ENCODE peak calls at places on chromosomes 1 and 21, in seven cellular contexts. P, Q, I, K, D, N and J are unnamed samples.

GRCh38 chr1:38786040-38786436 is 73.5 kb downstream of the RRAGC start:
- DNase-seq in P (no peak), Q (no peak), I (no peak), K (no peak), D (no peak), N (no peak), J (no peak)

GRCh38 chr1:201264554-201264953 is 18.8 kb upstream of the PKP1 start:
- DNase-seq in P (no peak), Q (no peak), I (peak), K (no peak), D (no peak), N (no peak), J (no peak)

GRCh38 chr21:45768011-45768740 is 124.7 kb downstream of the PCBP3 start:
- DNase-seq in P (peak), Q (no peak), I (no peak), K (no peak), D (peak), N (no peak), J (peak)

GRCh38 chr1:248243204-248243603 is 12.0 kb downstream of the OR2M4 start:
- DNase-seq in P (no peak), Q (peak), I (no peak), K (no peak), D (no peak), N (peak), J (peak)

GRCh38 chr1:210899676-210900075 is 234.3 kb downstream of the KCNH1 start:
- DNase-seq in P (no peak), Q (no peak), I (no peak), K (no peak), D (no peak), N (no peak), J (no peak)

GRCh38 chr1:184392779-184393522 is 6.1 kb downstream of the C1orf21 start:
- DNase-seq in P (no peak), Q (no peak), I (no peak), K (no peak), D (no peak), N (no peak), J (no peak)

GRCh38 chr1:241579434-241579833 is 47.3 kb downstream of the KMO start:
- DNase-seq in P (no peak), Q (no peak), I (no peak), K (no peak), D (no peak), N (no peak), J (no peak)

GRCh38 chr1:93716974-93717373 is 35.3 kb upstream of the BCAR3 start:
- DNase-seq in P (no peak), Q (no peak), I (no peak), K (no peak), D (no peak), N (peak), J (no peak)

GRCh38 chr1:71351438-71351837 is 270.6 kb upstream of the ZRANB2 start:
- DNase-seq in P (peak), Q (no peak), I (no peak), K (no peak), D (no peak), N (no peak), J (peak)

GRCh38 chr1:26290416-26291261 is 10.8 kb downstream of the SH3BGRL3 start:
- DNase-seq in P (no peak), Q (peak), I (no peak), K (no peak), D (no peak), N (no peak), J (no peak)

GRCh38 chr1:64031191-64031590 is 172.2 kb upstream of the UBE2U start:
- DNase-seq in P (no peak), Q (no peak), I (no peak), K (no peak), D (no peak), N (no peak), J (no peak)

GRCh38 chr1:63779872-63780271 is 6.1 kb downstream of the ROR1 start:
- DNase-seq in P (no peak), Q (no peak), I (no peak), K (no peak), D (no peak), N (no peak), J (no peak)

GRCh38 chr1:23477359-23478144 is 6.4 kb downstream of the ASAP3 start:
- DNase-seq in P (no peak), Q (no peak), I (peak), K (no peak), D (no peak), N (no peak), J (no peak)

GRCh38 chr21:26550357-26550756 is 22.7 kb downstream of the CYYR1 start:
- DNase-seq in P (no peak), Q (no peak), I (no peak), K (no peak), D (no peak), N (no peak), J (peak)

GRCh38 chr1:211735208-211736170 is 60.1 kb upstream of the NEK2 start:
- DNase-seq in P (peak), Q (no peak), I (peak), K (peak), D (no peak), N (peak), J (peak)

GRCh38 chr1:117659565-117660264 is 53.9 kb downstream of the TENT5C start:
- DNase-seq in P (no peak), Q (no peak), I (no peak), K (no peak), D (peak), N (no peak), J (no peak)

GRCh38 chr1:1204998-1205768 is 1.2 kb downstream of the TNFRSF18 start:
- DNase-seq in P (no peak), Q (no peak), I (no peak), K (no peak), D (peak), N (no peak), J (no peak)

GRCh38 chr1:178690496-178690895 is 34.5 kb upstream of the RALGPS2 start:
- DNase-seq in P (no peak), Q (no peak), I (no peak), K (no peak), D (no peak), N (no peak), J (no peak)

GRCh38 chr1:211548321-211549091 is 30.5 kb downstream of the SLC30A1 start:
- DNase-seq in P (no peak), Q (no peak), I (no peak), K (no peak), D (no peak), N (no peak), J (no peak)

GRCh38 chr1:191963286-191963685 is 195.0 kb upstream of the RGS18 start:
- DNase-seq in P (no peak), Q (no peak), I (no peak), K (no peak), D (no peak), N (no peak), J (no peak)

GRCh38 chr1:93608188-93609109 is 73.2 kb downstream of the BCAR3 start:
- DNase-seq in P (no peak), Q (no peak), I (no peak), K (no peak), D (no peak), N (no peak), J (no peak)

GRCh38 chr1:230090194-230090711 is 23.2 kb downstream of the GALNT2 start:
- DNase-seq in P (no peak), Q (no peak), I (no peak), K (no peak), D (no peak), N (peak), J (peak)

GRCh38 chr1:228420968-228421826 is 4.5 kb upstream of the TRIM17 start:
- DNase-seq in P (no peak), Q (no peak), I (no peak), K (no peak), D (no peak), N (no peak), J (no peak)

GRCh38 chr1:119338004-119338403 is 30.6 kb upstream of the HAO2 start:
- DNase-seq in P (no peak), Q (no peak), I (no peak), K (no peak), D (no peak), N (no peak), J (no peak)

GRCh38 chr1:43199093-43199726 is 27.1 kb downstream of the CFAP57 start:
- DNase-seq in P (no peak), Q (no peak), I (no peak), K (no peak), D (no peak), N (no peak), J (no peak)

GRCh38 chr1:29322147-29322694 is 85.9 kb downstream of the PTPRU start:
- DNase-seq in P (no peak), Q (no peak), I (no peak), K (no peak), D (no peak), N (no peak), J (no peak)
- H3K4me3 ChIP-seq in P (no peak), Q (no peak), I (no peak), K (no peak), D (no peak), N (no peak), J (no peak)

GRCh38 chr1:221887091-221887746 is 145.3 kb upstream of the DUSP10 start:
- DNase-seq in P (no peak), Q (no peak), I (peak), K (no peak), D (no peak), N (peak), J (peak)
- H3K4me3 ChIP-seq in P (no peak), Q (no peak), I (no peak), K (no peak), D (no peak), N (no peak), J (no peak)

GRCh38 chr1:85585845-85586244 is 5.3 kb downstream of the CCN1 start:
- DNase-seq in P (peak), Q (no peak), I (peak), K (no peak), D (no peak), N (no peak), J (peak)
- H3K4me3 ChIP-seq in P (no peak), Q (no peak), I (no peak), K (no peak), D (no peak), N (no peak), J (no peak)

DNA sequence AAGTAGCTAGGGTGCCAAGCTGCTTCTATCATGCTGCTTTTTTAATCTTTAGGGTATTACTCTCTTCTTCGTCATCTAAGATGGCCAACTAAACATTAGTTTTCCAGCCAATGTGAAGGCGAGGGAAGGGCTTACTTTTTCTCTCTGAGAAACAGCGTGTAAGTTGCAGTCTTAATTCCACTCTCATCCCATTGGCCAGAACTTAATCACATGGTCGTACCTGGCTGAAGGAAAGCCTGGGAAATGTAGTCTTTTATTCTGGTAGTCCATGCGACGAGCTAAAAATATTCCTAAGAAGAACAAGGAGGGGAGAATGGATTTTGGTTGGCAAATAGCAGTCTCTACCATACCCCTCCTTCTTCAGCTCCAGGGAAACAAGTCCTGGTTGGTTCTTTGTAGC is 21.5 kb downstream of the DNAJC6 start:
- DNase-seq in P (no peak), Q (no peak), I (no peak), K (no peak), D (no peak), N (no peak), J (no peak)
- H3K4me3 ChIP-seq in P (no peak), Q (no peak), I (no peak), K (no peak), D (no peak), N (no peak), J (no peak)

GRCh38 chr1:15886613-15887167 is 39.2 kb downstream of the SPEN start:
- DNase-seq in P (no peak), Q (no peak), I (no peak), K (no peak), D (no peak), N (no peak), J (no peak)

GRCh38 chr1:15885269-15885668 is 37.8 kb downstream of the SPEN start:
- DNase-seq in P (no peak), Q (no peak), I (no peak), K (no peak), D (no peak), N (no peak), J (no peak)

GRCh38 chr1:15883326-15883725 is 35.8 kb downstream of the SPEN start:
- DNase-seq in P (no peak), Q (no peak), I (no peak), K (no peak), D (no peak), N (no peak), J (peak)

GRCh38 chr1:15884477-15884876 is 37.0 kb downstream of the SPEN start:
- DNase-seq in P (no peak), Q (no peak), I (no peak), K (no peak), D (no peak), N (no peak), J (no peak)

DNA sequence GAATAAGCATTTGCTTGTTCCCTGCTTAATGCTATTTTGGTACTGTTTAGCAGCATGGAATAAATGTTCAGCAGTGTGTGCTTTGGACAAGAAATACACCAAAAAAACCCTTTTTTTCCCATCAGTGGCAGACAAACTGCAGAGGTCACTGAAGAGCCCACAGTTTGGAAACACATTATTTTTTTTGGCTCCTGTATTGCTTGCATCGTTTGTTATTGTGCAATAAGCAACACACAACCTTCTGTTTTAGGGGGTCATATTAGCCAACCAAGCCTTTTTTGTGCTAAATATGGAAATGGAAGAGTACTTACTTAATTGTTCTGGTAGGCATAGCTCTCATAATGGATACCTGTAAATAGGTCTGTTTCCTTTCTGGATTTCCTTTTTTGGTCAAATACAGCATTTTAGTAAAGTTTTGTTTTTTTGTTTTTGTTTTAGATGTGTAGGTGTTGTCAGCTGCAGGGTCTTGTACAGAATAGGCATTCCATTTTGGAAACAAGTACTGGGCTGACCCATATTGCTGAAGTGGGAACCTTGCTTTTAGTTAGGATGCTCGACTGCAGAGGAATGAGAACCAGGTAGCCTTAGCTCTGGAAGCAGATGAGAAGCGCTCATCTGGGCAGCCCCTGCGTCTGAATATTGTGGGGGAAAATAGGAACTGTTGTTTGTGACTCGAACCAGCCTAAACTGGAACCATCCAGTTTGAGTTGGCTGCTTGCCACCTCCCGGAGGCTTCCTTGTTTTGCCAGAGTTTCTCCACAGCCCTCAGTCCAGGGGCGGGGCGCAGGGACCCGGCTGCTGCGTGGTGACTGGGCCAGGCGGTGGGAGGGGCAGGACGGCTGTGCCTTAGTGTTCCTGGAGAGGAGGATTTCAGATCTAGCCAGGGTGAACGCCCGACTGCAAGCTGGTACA is 38.5 kb downstream of the SPEN start:
- DNase-seq in P (peak), Q (peak), I (peak), K (peak), D (no peak), N (peak), J (peak)
- H3K4me3 ChIP-seq in P (peak), Q (peak), I (peak), K (peak), D (peak), N (peak), J (peak)